ENCODE peak calls at places on chromosomes 7 and 10, in five cellular contexts. One of them, this sample, is unnamed.

GRCh38 chr7:45525057-45525456 is 49.1 kb upstream of the ADCY1 start:
- DNase-seq in bronchial epithelial cell: no peak
- DNase-seq in B cell: no peak
- DNase-seq in BE2C: no peak
- DNase-seq in AG04450: no peak
- DNase-seq in this sample: no peak

GRCh38 chr10:49176310-49177268 is 11.6 kb downstream of the TMEM273 start:
- DNase-seq in AG04450: no peak
- DNase-seq in bronchial epithelial cell: no peak
- DNase-seq in B cell: no peak
- DNase-seq in BE2C: no peak
- DNase-seq in this sample: no peak

GRCh38 chr10:27446091-27446918 is 57.8 kb upstream of the RAB18 start:
- DNase-seq in bronchial epithelial cell: peak
- DNase-seq in AG04450: peak
- DNase-seq in B cell: peak
- DNase-seq in BE2C: no peak
- DNase-seq in this sample: no peak

GRCh38 chr7:66443946-66444345 is 184.7 kb upstream of the KCTD7 start:
- DNase-seq in BE2C: no peak
- DNase-seq in bronchial epithelial cell: no peak
- DNase-seq in B cell: no peak
- DNase-seq in AG04450: no peak
- DNase-seq in this sample: no peak

GRCh38 chr7:30906520-30907240 is 5.0 kb upstream of the AQP1 start:
- DNase-seq in AG04450: no peak
- DNase-seq in bronchial epithelial cell: no peak
- DNase-seq in BE2C: no peak
- DNase-seq in B cell: no peak
- DNase-seq in this sample: no peak

GRCh38 chr10:118448744-118449143 is 106.6 kb upstream of the FAM204A start:
- DNase-seq in B cell: no peak
- DNase-seq in AG04450: no peak
- DNase-seq in bronchial epithelial cell: no peak
- DNase-seq in BE2C: no peak
- DNase-seq in this sample: no peak

GRCh38 chr10:121608669-121609190 is 10.5 kb upstream of the FGFR2 start:
- DNase-seq in B cell: peak
- DNase-seq in BE2C: peak
- DNase-seq in bronchial epithelial cell: no peak
- DNase-seq in AG04450: no peak
- DNase-seq in this sample: peak

GRCh38 chr7:24885305-24885704 is 94.7 kb downstream of the OSBPL3 start:
- DNase-seq in B cell: no peak
- DNase-seq in bronchial epithelial cell: no peak
- DNase-seq in BE2C: no peak
- DNase-seq in AG04450: no peak
- DNase-seq in this sample: no peak

GRCh38 chr10:110610308-110610774 is 33.8 kb upstream of the RBM20 start:
- DNase-seq in BE2C: peak
- DNase-seq in AG04450: peak
- DNase-seq in B cell: peak
- DNase-seq in bronchial epithelial cell: peak
- DNase-seq in this sample: peak

GRCh38 chr10:6348091-6348862 is 145.5 kb downstream of the PFKFB3 start:
- DNase-seq in B cell: peak
- DNase-seq in BE2C: peak
- DNase-seq in bronchial epithelial cell: no peak
- DNase-seq in AG04450: no peak
- DNase-seq in this sample: no peak

GRCh38 chr10:1244493-1244892 is 188.3 kb downstream of the WDR37 start:
- DNase-seq in bronchial epithelial cell: no peak
- DNase-seq in BE2C: no peak
- DNase-seq in AG04450: no peak
- DNase-seq in B cell: no peak
- DNase-seq in this sample: no peak

GRCh38 chr7:99041526-99041925 is 102.4 kb downstream of the SMURF1 start:
- DNase-seq in bronchial epithelial cell: no peak
- DNase-seq in AG04450: no peak
- DNase-seq in B cell: no peak
- DNase-seq in BE2C: no peak
- DNase-seq in this sample: no peak

GRCh38 chr10:118773041-118773440 is 18.3 kb upstream of the CACUL1 start:
- DNase-seq in BE2C: no peak
- DNase-seq in B cell: no peak
- DNase-seq in bronchial epithelial cell: no peak
- DNase-seq in AG04450: no peak
- DNase-seq in this sample: no peak

GRCh38 chr10:42975005-42975493 is 101.8 kb upstream of the RET start:
- DNase-seq in B cell: no peak
- DNase-seq in BE2C: peak
- DNase-seq in bronchial epithelial cell: no peak
- DNase-seq in AG04450: no peak
- DNase-seq in this sample: no peak

GRCh38 chr7:94450044-94450697 is 55.5 kb downstream of the COL1A2 start:
- DNase-seq in bronchial epithelial cell: no peak
- DNase-seq in AG04450: no peak
- DNase-seq in BE2C: no peak
- DNase-seq in B cell: no peak
- DNase-seq in this sample: no peak

GRCh38 chr7:121633186-121633585 is 237.1 kb upstream of the FAM3C start:
- DNase-seq in BE2C: no peak
- DNase-seq in bronchial epithelial cell: no peak
- DNase-seq in AG04450: no peak
- DNase-seq in B cell: no peak
- DNase-seq in this sample: no peak

GRCh38 chr10:100027416-100027815 is 17.7 kb upstream of the DNMBP start:
- DNase-seq in bronchial epithelial cell: no peak
- DNase-seq in B cell: no peak
- DNase-seq in BE2C: no peak
- DNase-seq in AG04450: no peak
- DNase-seq in this sample: no peak

GRCh38 chr10:97336942-97337719 is 2.6 kb upstream of the FRAT2 start:
- DNase-seq in bronchial epithelial cell: peak
- DNase-seq in BE2C: no peak
- DNase-seq in B cell: no peak
- DNase-seq in AG04450: no peak
- DNase-seq in this sample: peak

GRCh38 chr10:103480521-103480920 is 1.5 kb upstream of the CALHM3 start:
- DNase-seq in B cell: no peak
- DNase-seq in AG04450: no peak
- DNase-seq in BE2C: no peak
- DNase-seq in bronchial epithelial cell: no peak
- DNase-seq in this sample: no peak

GRCh38 chr7:128934361-128935352 is 3.1 kb upstream of the IRF5 start:
- DNase-seq in BE2C: no peak
- DNase-seq in B cell: peak
- DNase-seq in bronchial epithelial cell: no peak
- DNase-seq in AG04450: no peak
- DNase-seq in this sample: no peak

GRCh38 chr7:19754521-19755116 is 18.8 kb downstream of the TMEM196 start:
- DNase-seq in bronchial epithelial cell: peak
- DNase-seq in B cell: peak
- DNase-seq in BE2C: no peak
- DNase-seq in AG04450: no peak
- DNase-seq in this sample: no peak

GRCh38 chr10:3067859-3068179 is 471 bp downstream of the PFKP start:
- DNase-seq in bronchial epithelial cell: no peak
- DNase-seq in AG04450: no peak
- DNase-seq in BE2C: no peak
- DNase-seq in B cell: no peak
- DNase-seq in this sample: no peak

GRCh38 chr7:128352636-128353035 is 8.9 kb downstream of the PRRT4 start:
- DNase-seq in bronchial epithelial cell: no peak
- DNase-seq in BE2C: no peak
- DNase-seq in AG04450: no peak
- DNase-seq in B cell: no peak
- DNase-seq in this sample: peak

GRCh38 chr7:108511939-108512338 is 14.0 kb downstream of the PNPLA8 start:
- DNase-seq in bronchial epithelial cell: no peak
- DNase-seq in AG04450: no peak
- DNase-seq in BE2C: no peak
- DNase-seq in B cell: no peak
- DNase-seq in this sample: no peak

GRCh38 chr7:135980665-135981180 is 3.6 kb upstream of the MTPN start:
- DNase-seq in bronchial epithelial cell: peak
- DNase-seq in BE2C: no peak
- DNase-seq in B cell: peak
- DNase-seq in AG04450: no peak
- DNase-seq in this sample: no peak

GRCh38 chr10:128976886-128977285 is 490.2 kb upstream of the MGMT start:
- DNase-seq in bronchial epithelial cell: no peak
- DNase-seq in BE2C: no peak
- DNase-seq in B cell: no peak
- DNase-seq in AG04450: no peak
- DNase-seq in this sample: no peak

GRCh38 chr10:127414024-127414423 is 135.1 kb upstream of the NPS start:
- DNase-seq in B cell: no peak
- DNase-seq in bronchial epithelial cell: no peak
- DNase-seq in AG04450: no peak
- DNase-seq in BE2C: no peak
- DNase-seq in this sample: no peak

GRCh38 chr7:66950763-66951162 is 29.7 kb downstream of the TMEM248 start:
- DNase-seq in B cell: no peak
- DNase-seq in AG04450: no peak
- DNase-seq in BE2C: no peak
- DNase-seq in bronchial epithelial cell: no peak
- DNase-seq in this sample: no peak

GRCh38 chr10:20041931-20042330 is 225.7 kb downstream of the PLXDC2 start:
- DNase-seq in BE2C: no peak
- DNase-seq in B cell: no peak
- DNase-seq in bronchial epithelial cell: peak
- DNase-seq in AG04450: no peak
- DNase-seq in this sample: no peak

GRCh38 chr10:20034732-20035131 is 218.5 kb downstream of the PLXDC2 start:
- DNase-seq in B cell: no peak
- DNase-seq in BE2C: no peak
- DNase-seq in bronchial epithelial cell: peak
- DNase-seq in AG04450: no peak
- DNase-seq in this sample: no peak

GRCh38 chr10:20040012-20040411 is 223.8 kb downstream of the PLXDC2 start:
- DNase-seq in BE2C: no peak
- DNase-seq in B cell: no peak
- DNase-seq in bronchial epithelial cell: peak
- DNase-seq in AG04450: no peak
- DNase-seq in this sample: no peak
- TF ChIP-seq CTCF in BE2C: no peak
- TF ChIP-seq CTCF in B cell: no peak
- TF ChIP-seq CTCF in bronchial epithelial cell: no peak
- TF ChIP-seq CTCF in AG04450: no peak
- TF ChIP-seq CTCF in this sample: no peak

GRCh38 chr10:79201706-79202105 is 132.9 kb downstream of the ZMIZ1 start:
- DNase-seq in bronchial epithelial cell: no peak
- DNase-seq in B cell: no peak
- DNase-seq in AG04450: no peak
- DNase-seq in BE2C: no peak
- DNase-seq in this sample: no peak

GRCh38 chr10:79200346-79200745 is 131.6 kb downstream of the ZMIZ1 start:
- DNase-seq in AG04450: no peak
- DNase-seq in bronchial epithelial cell: no peak
- DNase-seq in B cell: no peak
- DNase-seq in BE2C: no peak
- DNase-seq in this sample: no peak

GRCh38 chr10:79203014-79203675 is 134.4 kb downstream of the ZMIZ1 start:
- DNase-seq in B cell: no peak
- DNase-seq in bronchial epithelial cell: no peak
- DNase-seq in AG04450: no peak
- DNase-seq in BE2C: no peak
- DNase-seq in this sample: no peak

GRCh38 chr10:79203833-79204232 is 135.1 kb downstream of the ZMIZ1 start:
- DNase-seq in AG04450: no peak
- DNase-seq in BE2C: peak
- DNase-seq in B cell: no peak
- DNase-seq in bronchial epithelial cell: no peak
- DNase-seq in this sample: no peak

GRCh38 chr10:79202188-79203013 is 133.6 kb downstream of the ZMIZ1 start:
- DNase-seq in B cell: peak
- DNase-seq in bronchial epithelial cell: no peak
- DNase-seq in BE2C: peak
- DNase-seq in AG04450: no peak
- DNase-seq in this sample: peak
- TF ChIP-seq CTCF in B cell: peak
- TF ChIP-seq CTCF in bronchial epithelial cell: peak
- TF ChIP-seq CTCF in BE2C: peak
- TF ChIP-seq CTCF in AG04450: peak
- TF ChIP-seq CTCF in this sample: peak

DNA sequence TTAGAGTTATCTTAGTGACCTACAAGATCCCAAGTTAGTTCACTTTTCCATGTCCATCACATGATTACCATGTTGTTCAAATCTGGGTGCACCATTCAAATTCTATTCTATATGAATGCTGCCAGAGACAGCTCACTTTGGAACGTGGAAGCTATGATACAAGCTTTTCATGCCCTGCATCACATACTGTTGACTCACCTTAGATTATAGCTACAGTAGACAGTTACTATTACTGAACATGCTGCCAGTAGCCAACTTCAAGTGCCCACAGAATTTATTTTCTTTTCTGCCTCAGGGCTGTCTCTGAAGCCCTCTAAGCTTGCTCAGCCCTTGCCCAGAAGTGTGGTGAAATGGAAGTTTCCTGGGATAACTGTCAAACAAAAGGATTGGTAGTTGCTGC is 231.1 kb downstream of the GPR158 start:
- DNase-seq in bronchial epithelial cell: peak
- DNase-seq in B cell: no peak
- DNase-seq in BE2C: no peak
- DNase-seq in AG04450: no peak
- DNase-seq in this sample: no peak
- TF ChIP-seq CTCF in bronchial epithelial cell: no peak
- TF ChIP-seq CTCF in B cell: no peak
- TF ChIP-seq CTCF in BE2C: no peak
- TF ChIP-seq CTCF in AG04450: no peak
- TF ChIP-seq CTCF in this sample: no peak

DNA sequence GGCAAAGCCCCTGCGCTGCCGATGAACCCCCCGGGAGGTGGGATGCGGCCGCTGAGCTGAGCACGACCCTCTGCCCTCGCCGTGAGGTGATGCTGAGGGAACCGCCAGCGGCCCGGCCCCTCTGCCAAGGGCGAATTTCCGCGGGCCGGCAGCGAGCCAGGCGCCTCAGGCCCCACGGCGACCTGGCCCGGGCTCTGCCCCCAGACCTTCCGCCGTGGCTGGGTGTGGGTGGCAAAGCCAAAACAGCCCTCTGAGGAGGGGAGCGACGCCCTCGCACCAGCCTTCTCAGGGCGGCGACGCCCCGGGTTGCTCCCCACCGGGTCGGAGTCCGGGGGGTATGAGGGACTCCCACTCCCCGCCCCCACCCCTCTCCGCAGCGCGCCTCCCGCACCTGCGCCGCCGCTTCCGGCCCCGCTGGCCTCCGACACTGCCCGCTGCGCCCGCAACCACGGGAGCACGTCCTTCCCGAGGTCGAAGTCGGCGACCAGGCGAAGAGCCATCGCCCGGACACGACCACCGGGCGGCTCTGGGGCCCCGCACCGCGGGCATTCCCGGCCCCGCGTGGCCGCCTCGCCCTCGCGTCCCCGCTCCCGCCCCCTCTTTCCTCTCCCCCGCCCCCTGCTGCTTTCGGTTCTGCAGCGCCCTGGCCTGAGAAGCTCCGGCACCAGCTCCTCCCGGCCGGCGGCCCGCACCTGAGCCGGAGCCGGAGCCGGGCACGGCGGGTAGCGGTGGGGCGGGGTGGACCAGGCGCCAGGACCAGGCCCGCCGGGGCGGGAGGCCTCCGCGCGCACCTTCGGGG is at the start of gene GSAP:
- DNase-seq in bronchial epithelial cell: no peak
- DNase-seq in BE2C: peak
- DNase-seq in AG04450: no peak
- DNase-seq in B cell: peak
- DNase-seq in this sample: peak
- TF ChIP-seq CTCF in bronchial epithelial cell: no peak
- TF ChIP-seq CTCF in BE2C: no peak
- TF ChIP-seq CTCF in AG04450: no peak
- TF ChIP-seq CTCF in B cell: peak
- TF ChIP-seq CTCF in this sample: no peak